ENCODE peak calls at places on chromosomes 6 and 20, in eight cellular contexts. One of them, this sample, is unnamed.

GRCh38 chr6:126127662-126128061 is 141.3 kb downstream of the TRMT11 start:
- ATAC-seq in CD4-positive, alpha-beta T cell: no peak
- ATAC-seq in omental fat pad: no peak
- ATAC-seq in body of pancreas: no peak
- ATAC-seq in heart left ventricle: no peak
- ATAC-seq in HepG2: no peak
- ATAC-seq in foreskin keratinocyte: peak
- ATAC-seq in natural killer cell: no peak
- ATAC-seq in this sample: no peak

GRCh38 chr6:154516276-154516675 is 5.8 kb upstream of the CNKSR3 start:
- ATAC-seq in CD4-positive, alpha-beta T cell: no peak
- ATAC-seq in omental fat pad: no peak
- ATAC-seq in body of pancreas: no peak
- ATAC-seq in heart left ventricle: no peak
- ATAC-seq in HepG2: no peak
- ATAC-seq in foreskin keratinocyte: no peak
- ATAC-seq in natural killer cell: no peak
- ATAC-seq in this sample: no peak

GRCh38 chr20:57742506-57743180 is 32.8 kb upstream of the PMEPA1 start:
- ATAC-seq in CD4-positive, alpha-beta T cell: no peak
- ATAC-seq in omental fat pad: no peak
- ATAC-seq in body of pancreas: no peak
- ATAC-seq in heart left ventricle: peak
- ATAC-seq in HepG2: no peak
- ATAC-seq in foreskin keratinocyte: no peak
- ATAC-seq in natural killer cell: no peak
- ATAC-seq in this sample: no peak

GRCh38 chr6:136752554-136752953 is 39.7 kb downstream of the MAP3K5 start:
- ATAC-seq in CD4-positive, alpha-beta T cell: no peak
- ATAC-seq in omental fat pad: no peak
- ATAC-seq in body of pancreas: peak
- ATAC-seq in heart left ventricle: peak
- ATAC-seq in HepG2: no peak
- ATAC-seq in foreskin keratinocyte: no peak
- ATAC-seq in natural killer cell: no peak
- ATAC-seq in this sample: no peak

GRCh38 chr6:21325201-21325856 is 268.2 kb upstream of the SOX4 start:
- ATAC-seq in CD4-positive, alpha-beta T cell: no peak
- ATAC-seq in omental fat pad: no peak
- ATAC-seq in body of pancreas: no peak
- ATAC-seq in heart left ventricle: no peak
- ATAC-seq in HepG2: peak
- ATAC-seq in foreskin keratinocyte: no peak
- ATAC-seq in natural killer cell: no peak
- ATAC-seq in this sample: no peak

GRCh38 chr6:15607603-15608002 is 55.2 kb downstream of the DTNBP1 start:
- ATAC-seq in CD4-positive, alpha-beta T cell: no peak
- ATAC-seq in omental fat pad: no peak
- ATAC-seq in body of pancreas: no peak
- ATAC-seq in heart left ventricle: no peak
- ATAC-seq in HepG2: no peak
- ATAC-seq in foreskin keratinocyte: no peak
- ATAC-seq in natural killer cell: no peak
- ATAC-seq in this sample: no peak

GRCh38 chr6:135667694-135668455 is 170.3 kb upstream of the AHI1 start:
- ATAC-seq in CD4-positive, alpha-beta T cell: no peak
- ATAC-seq in omental fat pad: peak
- ATAC-seq in body of pancreas: no peak
- ATAC-seq in heart left ventricle: peak
- ATAC-seq in HepG2: no peak
- ATAC-seq in foreskin keratinocyte: peak
- ATAC-seq in natural killer cell: no peak
- ATAC-seq in this sample: peak

GRCh38 chr6:42745083-42745637 is 743 bp downstream of the TBCC start:
- ATAC-seq in CD4-positive, alpha-beta T cell: no peak
- ATAC-seq in omental fat pad: no peak
- ATAC-seq in body of pancreas: no peak
- ATAC-seq in heart left ventricle: no peak
- ATAC-seq in HepG2: peak
- ATAC-seq in foreskin keratinocyte: no peak
- ATAC-seq in natural killer cell: no peak
- ATAC-seq in this sample: no peak

GRCh38 chr6:154298297-154298696 is 58.3 kb downstream of the IPCEF1 start:
- ATAC-seq in CD4-positive, alpha-beta T cell: no peak
- ATAC-seq in omental fat pad: no peak
- ATAC-seq in body of pancreas: peak
- ATAC-seq in heart left ventricle: no peak
- ATAC-seq in HepG2: no peak
- ATAC-seq in foreskin keratinocyte: peak
- ATAC-seq in natural killer cell: no peak
- ATAC-seq in this sample: no peak

GRCh38 chr20:1848378-1848777 is 46.8 kb upstream of the SIRPA start:
- ATAC-seq in CD4-positive, alpha-beta T cell: no peak
- ATAC-seq in omental fat pad: no peak
- ATAC-seq in body of pancreas: no peak
- ATAC-seq in heart left ventricle: no peak
- ATAC-seq in HepG2: peak
- ATAC-seq in foreskin keratinocyte: no peak
- ATAC-seq in natural killer cell: no peak
- ATAC-seq in this sample: no peak

DNA sequence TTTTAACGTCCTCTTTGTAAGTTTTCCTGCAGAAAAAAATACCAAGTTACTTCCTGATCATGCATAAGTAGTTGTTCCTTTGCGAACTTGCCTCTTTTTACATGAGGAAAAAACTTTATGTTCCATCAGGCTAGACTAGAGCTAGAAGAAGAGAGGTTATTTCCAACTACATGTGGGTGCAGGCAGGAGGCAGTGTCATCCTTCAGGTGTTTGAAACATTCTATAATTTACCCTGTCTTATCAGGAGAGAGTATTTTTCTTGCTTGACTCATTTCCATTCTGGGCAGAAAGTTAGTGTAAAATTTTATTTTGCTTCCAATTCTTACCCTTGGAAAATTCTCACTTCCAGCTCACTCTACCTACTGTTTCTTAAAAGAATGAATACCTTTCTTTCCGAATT is 28.5 kb upstream of the EPHA7 start:
- ATAC-seq in CD4-positive, alpha-beta T cell: no peak
- ATAC-seq in omental fat pad: no peak
- ATAC-seq in body of pancreas: no peak
- ATAC-seq in heart left ventricle: no peak
- ATAC-seq in HepG2: no peak
- ATAC-seq in foreskin keratinocyte: no peak
- ATAC-seq in natural killer cell: no peak
- ATAC-seq in this sample: no peak
- TF ChIP-seq CTCF in CD4-positive, alpha-beta T cell: no peak
- TF ChIP-seq CTCF in omental fat pad: no peak
- TF ChIP-seq CTCF in body of pancreas: no peak
- TF ChIP-seq CTCF in heart left ventricle: no peak
- TF ChIP-seq CTCF in HepG2: no peak
- TF ChIP-seq CTCF in foreskin keratinocyte: no peak
- TF ChIP-seq CTCF in natural killer cell: no peak
- TF ChIP-seq CTCF in this sample: no peak

GRCh38 chr6:81758221-81758620 is 5.7 kb upstream of the TENT5A start:
- ATAC-seq in CD4-positive, alpha-beta T cell: no peak
- ATAC-seq in omental fat pad: no peak
- ATAC-seq in body of pancreas: no peak
- ATAC-seq in heart left ventricle: no peak
- ATAC-seq in HepG2: no peak
- ATAC-seq in foreskin keratinocyte: no peak
- ATAC-seq in natural killer cell: no peak
- ATAC-seq in this sample: no peak
- TF ChIP-seq CTCF in CD4-positive, alpha-beta T cell: no peak
- TF ChIP-seq CTCF in omental fat pad: no peak
- TF ChIP-seq CTCF in body of pancreas: no peak
- TF ChIP-seq CTCF in heart left ventricle: no peak
- TF ChIP-seq CTCF in HepG2: no peak
- TF ChIP-seq CTCF in foreskin keratinocyte: no peak
- TF ChIP-seq CTCF in natural killer cell: no peak
- TF ChIP-seq CTCF in this sample: no peak

GRCh38 chr6:138800377-138801150 is 4.7 kb downstream of the ECT2L start:
- ATAC-seq in CD4-positive, alpha-beta T cell: no peak
- ATAC-seq in omental fat pad: no peak
- ATAC-seq in body of pancreas: no peak
- ATAC-seq in heart left ventricle: no peak
- ATAC-seq in HepG2: no peak
- ATAC-seq in foreskin keratinocyte: no peak
- ATAC-seq in natural killer cell: no peak
- ATAC-seq in this sample: no peak
- TF ChIP-seq CTCF in CD4-positive, alpha-beta T cell: no peak
- TF ChIP-seq CTCF in omental fat pad: no peak
- TF ChIP-seq CTCF in body of pancreas: no peak
- TF ChIP-seq CTCF in heart left ventricle: no peak
- TF ChIP-seq CTCF in HepG2: peak
- TF ChIP-seq CTCF in foreskin keratinocyte: peak
- TF ChIP-seq CTCF in natural killer cell: no peak
- TF ChIP-seq CTCF in this sample: no peak

GRCh38 chr20:7161690-7162089 is 394.2 kb downstream of the BMP2 start:
- ATAC-seq in CD4-positive, alpha-beta T cell: no peak
- ATAC-seq in omental fat pad: no peak
- ATAC-seq in body of pancreas: no peak
- ATAC-seq in heart left ventricle: no peak
- ATAC-seq in HepG2: peak
- ATAC-seq in foreskin keratinocyte: peak
- ATAC-seq in natural killer cell: no peak
- ATAC-seq in this sample: no peak
- TF ChIP-seq CTCF in CD4-positive, alpha-beta T cell: no peak
- TF ChIP-seq CTCF in omental fat pad: no peak
- TF ChIP-seq CTCF in body of pancreas: peak
- TF ChIP-seq CTCF in heart left ventricle: peak
- TF ChIP-seq CTCF in HepG2: peak
- TF ChIP-seq CTCF in foreskin keratinocyte: peak
- TF ChIP-seq CTCF in natural killer cell: no peak
- TF ChIP-seq CTCF in this sample: no peak

GRCh38 chr6:106976270-106976669 is 1.7 kb upstream of the CD24 start:
- ATAC-seq in CD4-positive, alpha-beta T cell: no peak
- ATAC-seq in omental fat pad: no peak
- ATAC-seq in body of pancreas: no peak
- ATAC-seq in heart left ventricle: no peak
- ATAC-seq in HepG2: no peak
- ATAC-seq in foreskin keratinocyte: no peak
- ATAC-seq in natural killer cell: no peak
- ATAC-seq in this sample: no peak

GRCh38 chr6:106973841-106974336 is 640 bp downstream of the CD24 start:
- ATAC-seq in CD4-positive, alpha-beta T cell: no peak
- ATAC-seq in omental fat pad: no peak
- ATAC-seq in body of pancreas: peak
- ATAC-seq in heart left ventricle: no peak
- ATAC-seq in HepG2: peak
- ATAC-seq in foreskin keratinocyte: no peak
- ATAC-seq in natural killer cell: no peak
- ATAC-seq in this sample: no peak

GRCh38 chr6:106974337-106974998 is at the start of gene CD24:
- ATAC-seq in CD4-positive, alpha-beta T cell: peak
- ATAC-seq in omental fat pad: no peak
- ATAC-seq in body of pancreas: peak
- ATAC-seq in heart left ventricle: no peak
- ATAC-seq in HepG2: peak
- ATAC-seq in foreskin keratinocyte: peak
- ATAC-seq in natural killer cell: peak
- ATAC-seq in this sample: no peak

GRCh38 chr6:106975699-106976032 is 1.1 kb upstream of the CD24 start:
- ATAC-seq in CD4-positive, alpha-beta T cell: no peak
- ATAC-seq in omental fat pad: no peak
- ATAC-seq in body of pancreas: no peak
- ATAC-seq in heart left ventricle: no peak
- ATAC-seq in HepG2: no peak
- ATAC-seq in foreskin keratinocyte: no peak
- ATAC-seq in natural killer cell: no peak
- ATAC-seq in this sample: no peak

DNA sequence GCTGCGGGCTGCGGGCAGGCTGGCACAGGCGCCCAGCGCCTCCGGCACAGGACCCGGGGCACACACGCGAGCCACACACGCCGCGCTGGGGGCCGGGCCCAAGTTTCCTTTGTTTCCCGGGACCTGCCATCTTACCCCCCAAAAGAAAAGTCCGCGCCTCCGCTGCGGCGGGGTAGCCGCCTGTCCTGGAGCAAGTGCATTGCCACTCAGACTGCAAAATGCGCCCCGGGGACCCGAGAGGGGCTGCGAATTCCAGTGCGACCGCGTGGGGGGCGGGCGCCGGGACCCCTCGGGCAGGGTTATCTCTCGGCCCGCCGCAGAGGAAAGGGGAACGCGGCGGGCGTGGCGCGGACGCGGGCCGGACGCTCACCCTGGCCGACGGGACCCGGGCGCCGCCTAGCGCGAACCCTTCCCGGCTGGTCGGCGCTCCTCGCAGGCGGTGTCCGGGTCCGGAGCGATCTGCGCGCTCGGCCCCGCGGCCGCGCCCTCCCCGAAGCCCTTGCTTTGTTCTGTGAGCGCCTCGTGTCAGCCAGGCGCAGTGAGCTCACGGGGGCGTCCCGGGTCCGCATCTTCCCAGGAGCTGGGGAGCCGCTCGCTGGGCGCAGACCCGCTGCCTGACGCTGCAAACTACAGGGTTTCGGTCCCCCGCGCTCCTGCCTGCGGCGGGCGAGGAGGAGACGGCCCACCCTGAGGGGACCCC is 620 bp upstream of the CD24 start:
- ATAC-seq in CD4-positive, alpha-beta T cell: no peak
- ATAC-seq in omental fat pad: peak
- ATAC-seq in body of pancreas: peak
- ATAC-seq in heart left ventricle: peak
- ATAC-seq in HepG2: peak
- ATAC-seq in foreskin keratinocyte: peak
- ATAC-seq in natural killer cell: peak
- ATAC-seq in this sample: peak
- TF ChIP-seq CTCF in CD4-positive, alpha-beta T cell: no peak
- TF ChIP-seq CTCF in omental fat pad: no peak
- TF ChIP-seq CTCF in body of pancreas: peak
- TF ChIP-seq CTCF in heart left ventricle: no peak
- TF ChIP-seq CTCF in HepG2: peak
- TF ChIP-seq CTCF in foreskin keratinocyte: peak
- TF ChIP-seq CTCF in natural killer cell: no peak
- TF ChIP-seq CTCF in this sample: no peak

GRCh38 chr6:44110966-44111365 is 16.3 kb downstream of the MRPL14 start:
- ATAC-seq in CD4-positive, alpha-beta T cell: no peak
- ATAC-seq in omental fat pad: no peak
- ATAC-seq in body of pancreas: no peak
- ATAC-seq in heart left ventricle: no peak
- ATAC-seq in HepG2: no peak
- ATAC-seq in foreskin keratinocyte: no peak
- ATAC-seq in natural killer cell: no peak
- ATAC-seq in this sample: no peak

GRCh38 chr6:44111434-44112417 is 15.5 kb downstream of the MRPL14 start:
- ATAC-seq in CD4-positive, alpha-beta T cell: no peak
- ATAC-seq in omental fat pad: no peak
- ATAC-seq in body of pancreas: no peak
- ATAC-seq in heart left ventricle: no peak
- ATAC-seq in HepG2: peak
- ATAC-seq in foreskin keratinocyte: no peak
- ATAC-seq in natural killer cell: no peak
- ATAC-seq in this sample: no peak

GRCh38 chr6:44115866-44116265 is 11.4 kb downstream of the MRPL14 start:
- ATAC-seq in CD4-positive, alpha-beta T cell: no peak
- ATAC-seq in omental fat pad: no peak
- ATAC-seq in body of pancreas: no peak
- ATAC-seq in heart left ventricle: no peak
- ATAC-seq in HepG2: no peak
- ATAC-seq in foreskin keratinocyte: peak
- ATAC-seq in natural killer cell: no peak
- ATAC-seq in this sample: no peak

GRCh38 chr6:44110005-44110681 is 17.1 kb downstream of the MRPL14 start:
- ATAC-seq in CD4-positive, alpha-beta T cell: no peak
- ATAC-seq in omental fat pad: no peak
- ATAC-seq in body of pancreas: no peak
- ATAC-seq in heart left ventricle: peak
- ATAC-seq in HepG2: no peak
- ATAC-seq in foreskin keratinocyte: no peak
- ATAC-seq in natural killer cell: no peak
- ATAC-seq in this sample: no peak

GRCh38 chr6:44113396-44113795 is 13.9 kb downstream of the MRPL14 start:
- ATAC-seq in CD4-positive, alpha-beta T cell: no peak
- ATAC-seq in omental fat pad: no peak
- ATAC-seq in body of pancreas: no peak
- ATAC-seq in heart left ventricle: no peak
- ATAC-seq in HepG2: peak
- ATAC-seq in foreskin keratinocyte: no peak
- ATAC-seq in natural killer cell: no peak
- ATAC-seq in this sample: no peak
- TF ChIP-seq CTCF in CD4-positive, alpha-beta T cell: no peak
- TF ChIP-seq CTCF in omental fat pad: no peak
- TF ChIP-seq CTCF in body of pancreas: no peak
- TF ChIP-seq CTCF in heart left ventricle: no peak
- TF ChIP-seq CTCF in HepG2: peak
- TF ChIP-seq CTCF in foreskin keratinocyte: peak
- TF ChIP-seq CTCF in natural killer cell: no peak
- TF ChIP-seq CTCF in this sample: no peak